ENCODE peak calls at places on chromosomes 4 and X, in five cellular contexts. One of them, this sample, is unnamed.

GRCh38 chrX:53714580-53715335 is 28.2 kb upstream of the HUWE1 start:
- DNase-seq in AG04449: no peak
- DNase-seq in dorsolateral prefrontal cortex: no peak
- DNase-seq in pancreas: no peak
- DNase-seq in HFFc6: no peak
- DNase-seq in this sample: no peak

GRCh38 chr4:15906024-15906443 is 32.5 kb downstream of the FGFBP1 start:
- DNase-seq in AG04449: no peak
- DNase-seq in dorsolateral prefrontal cortex: no peak
- DNase-seq in pancreas: no peak
- DNase-seq in HFFc6: no peak
- DNase-seq in this sample: no peak

GRCh38 chrX:10769696-10770619 is 149.6 kb upstream of the MID1 start:
- DNase-seq in AG04449: no peak
- DNase-seq in dorsolateral prefrontal cortex: no peak
- DNase-seq in pancreas: no peak
- DNase-seq in HFFc6: peak; percentile 4
- DNase-seq in this sample: no peak

GRCh38 chr4:136928957-136929411 is 603.3 kb downstream of the PCDH18 start:
- DNase-seq in AG04449: no peak
- DNase-seq in dorsolateral prefrontal cortex: no peak
- DNase-seq in pancreas: no peak
- DNase-seq in HFFc6: no peak
- DNase-seq in this sample: no peak

GRCh38 chr4:182531555-182532162 is 288.5 kb downstream of the TENM3 start:
- DNase-seq in AG04449: no peak
- DNase-seq in dorsolateral prefrontal cortex: no peak
- DNase-seq in pancreas: no peak
- DNase-seq in HFFc6: no peak
- DNase-seq in this sample: no peak

GRCh38 chrX:1853916-1854315 is 239.1 kb downstream of the ASMT start:
- DNase-seq in AG04449: no peak
- DNase-seq in dorsolateral prefrontal cortex: no peak
- DNase-seq in pancreas: no peak
- DNase-seq in HFFc6: no peak
- DNase-seq in this sample: no peak

GRCh38 chr4:61173799-61174198 is 26.3 kb upstream of the ADGRL3 start:
- DNase-seq in AG04449: no peak
- DNase-seq in dorsolateral prefrontal cortex: no peak
- DNase-seq in pancreas: no peak
- DNase-seq in HFFc6: no peak
- DNase-seq in this sample: no peak

GRCh38 chr4:10124167-10124930 is 7.8 kb upstream of the WDR1 start:
- DNase-seq in AG04449: no peak
- DNase-seq in dorsolateral prefrontal cortex: no peak
- DNase-seq in pancreas: no peak
- DNase-seq in HFFc6: no peak
- DNase-seq in this sample: no peak

GRCh38 chrX:36407886-36408285 is 488.4 kb downstream of the CFAP47 start:
- DNase-seq in AG04449: no peak
- DNase-seq in dorsolateral prefrontal cortex: no peak
- DNase-seq in pancreas: no peak
- DNase-seq in HFFc6: no peak
- DNase-seq in this sample: no peak

GRCh38 chrX:98405376-98405775 is 1521.7 kb downstream of the RPA4 start:
- DNase-seq in AG04449: no peak
- DNase-seq in dorsolateral prefrontal cortex: no peak
- DNase-seq in pancreas: no peak
- DNase-seq in HFFc6: peak; percentile 7
- DNase-seq in this sample: no peak

GRCh38 chr4:42531631-42532030 is 125.3 kb downstream of the ATP8A1 start:
- DNase-seq in AG04449: no peak
- DNase-seq in dorsolateral prefrontal cortex: no peak
- DNase-seq in pancreas: no peak
- DNase-seq in HFFc6: no peak
- DNase-seq in this sample: no peak

GRCh38 chr4:48033825-48034413 is 17.3 kb downstream of the NIPAL1 start:
- DNase-seq in AG04449: no peak
- DNase-seq in dorsolateral prefrontal cortex: no peak
- DNase-seq in pancreas: no peak
- DNase-seq in HFFc6: peak; percentile 15
- DNase-seq in this sample: no peak

GRCh38 chr4:136637071-136637777 is 895.1 kb downstream of the PCDH18 start:
- DNase-seq in AG04449: no peak
- DNase-seq in dorsolateral prefrontal cortex: no peak
- DNase-seq in pancreas: no peak
- DNase-seq in HFFc6: no peak
- DNase-seq in this sample: no peak

GRCh38 chr4:153488006-153488718 is 22.0 kb downstream of the TMEM131L start:
- DNase-seq in AG04449: no peak
- DNase-seq in dorsolateral prefrontal cortex: no peak
- DNase-seq in pancreas: no peak
- DNase-seq in HFFc6: no peak
- DNase-seq in this sample: no peak

GRCh38 chrX:53262918-53263394 is 18.4 kb downstream of the IQSEC2 start:
- DNase-seq in AG04449: no peak
- DNase-seq in dorsolateral prefrontal cortex: no peak
- DNase-seq in pancreas: no peak
- DNase-seq in HFFc6: peak; percentile 63
- DNase-seq in this sample: no peak

GRCh38 chrX:40573763-40574162 is 7.0 kb upstream of the ATP6AP2 start:
- DNase-seq in AG04449: no peak
- DNase-seq in dorsolateral prefrontal cortex: no peak
- DNase-seq in pancreas: no peak
- DNase-seq in HFFc6: no peak
- DNase-seq in this sample: no peak

GRCh38 chrX:145823132-145823531 is 5.5 kb downstream of the SLITRK2 start:
- DNase-seq in AG04449: no peak
- DNase-seq in dorsolateral prefrontal cortex: no peak
- DNase-seq in pancreas: no peak
- DNase-seq in HFFc6: no peak
- DNase-seq in this sample: no peak

GRCh38 chr4:121688261-121688660 is 8.5 kb downstream of the ANXA5 start:
- DNase-seq in AG04449: no peak
- DNase-seq in dorsolateral prefrontal cortex: no peak
- DNase-seq in pancreas: no peak
- DNase-seq in HFFc6: no peak
- DNase-seq in this sample: no peak

GRCh38 chr4:110091426-110091825 is 107.0 kb downstream of the ELOVL6 start:
- DNase-seq in AG04449: peak; percentile 34
- DNase-seq in dorsolateral prefrontal cortex: no peak
- DNase-seq in pancreas: no peak
- DNase-seq in HFFc6: peak; percentile 67
- DNase-seq in this sample: no peak

GRCh38 chr4:82569076-82569475 is 7.3 kb upstream of the TMEM150C start:
- DNase-seq in AG04449: no peak
- DNase-seq in dorsolateral prefrontal cortex: no peak
- DNase-seq in pancreas: no peak
- DNase-seq in HFFc6: no peak
- DNase-seq in this sample: no peak

GRCh38 chr4:123706961-123707360 is 310.4 kb downstream of the SPRY1 start:
- DNase-seq in AG04449: no peak
- DNase-seq in dorsolateral prefrontal cortex: no peak
- DNase-seq in pancreas: no peak
- DNase-seq in HFFc6: peak; percentile 7
- DNase-seq in this sample: no peak

GRCh38 chr4:126233483-126233882 is 918.7 kb downstream of the FAT4 start:
- DNase-seq in AG04449: no peak
- DNase-seq in dorsolateral prefrontal cortex: no peak
- DNase-seq in pancreas: no peak
- DNase-seq in HFFc6: no peak
- DNase-seq in this sample: no peak

GRCh38 chr4:116118216-116118615 is 967.2 kb downstream of the TRAM1L1 start:
- DNase-seq in AG04449: no peak
- DNase-seq in dorsolateral prefrontal cortex: no peak
- DNase-seq in pancreas: no peak
- DNase-seq in HFFc6: no peak
- DNase-seq in this sample: no peak

GRCh38 chrX:109997786-109998452 is 5.0 kb upstream of the TMEM164 start:
- DNase-seq in AG04449: no peak
- DNase-seq in dorsolateral prefrontal cortex: no peak
- DNase-seq in pancreas: no peak
- DNase-seq in HFFc6: no peak
- DNase-seq in this sample: no peak

GRCh38 chr4:26048378-26048882 is 134.4 kb downstream of the SMIM20 start:
- DNase-seq in AG04449: peak; percentile 56
- DNase-seq in dorsolateral prefrontal cortex: no peak
- DNase-seq in pancreas: no peak
- DNase-seq in HFFc6: peak; percentile 85
- DNase-seq in this sample: peak; percentile 23

GRCh38 chr4:85952518-85952917 is 407.3 kb downstream of the MAPK10 start:
- DNase-seq in AG04449: no peak
- DNase-seq in dorsolateral prefrontal cortex: no peak
- DNase-seq in pancreas: no peak
- DNase-seq in HFFc6: peak; percentile 59
- DNase-seq in this sample: no peak

GRCh38 chr4:77699731-77700210 is 94.2 kb downstream of the CXCL13 start:
- DNase-seq in AG04449: peak; percentile 55
- DNase-seq in dorsolateral prefrontal cortex: no peak
- DNase-seq in pancreas: no peak
- DNase-seq in HFFc6: peak; percentile 75
- DNase-seq in this sample: no peak
- TF ChIP-seq CTCF in AG04449: peak; percentile 34
- TF ChIP-seq CTCF in dorsolateral prefrontal cortex: no peak
- TF ChIP-seq CTCF in pancreas: no peak
- TF ChIP-seq CTCF in HFFc6: peak; percentile 42
- TF ChIP-seq CTCF in this sample: no peak

GRCh38 chr4:152454398-152455011 is 81.4 kb downstream of the FBXW7 start:
- DNase-seq in AG04449: no peak
- DNase-seq in dorsolateral prefrontal cortex: no peak
- DNase-seq in pancreas: no peak
- DNase-seq in HFFc6: peak; percentile 32
- DNase-seq in this sample: no peak
- TF ChIP-seq CTCF in AG04449: peak; percentile 29
- TF ChIP-seq CTCF in dorsolateral prefrontal cortex: peak; percentile 57
- TF ChIP-seq CTCF in pancreas: peak; percentile 49
- TF ChIP-seq CTCF in HFFc6: peak; percentile 84
- TF ChIP-seq CTCF in this sample: no peak

GRCh38 chrX:136647969-136648368 is at the start of gene CD40LG:
- DNase-seq in AG04449: no peak
- DNase-seq in dorsolateral prefrontal cortex: no peak
- DNase-seq in pancreas: no peak
- DNase-seq in HFFc6: no peak
- DNase-seq in this sample: no peak
- TF ChIP-seq CTCF in AG04449: no peak
- TF ChIP-seq CTCF in dorsolateral prefrontal cortex: no peak
- TF ChIP-seq CTCF in pancreas: no peak
- TF ChIP-seq CTCF in HFFc6: no peak
- TF ChIP-seq CTCF in this sample: no peak

GRCh38 chrX:119698835-119699234 is 5.9 kb upstream of the SEPTIN6 start:
- DNase-seq in AG04449: no peak
- DNase-seq in dorsolateral prefrontal cortex: no peak
- DNase-seq in pancreas: no peak
- DNase-seq in HFFc6: peak; percentile 61
- DNase-seq in this sample: no peak
- TF ChIP-seq CTCF in AG04449: peak; percentile 42
- TF ChIP-seq CTCF in dorsolateral prefrontal cortex: peak; percentile 27
- TF ChIP-seq CTCF in pancreas: no peak
- TF ChIP-seq CTCF in HFFc6: peak; percentile 70
- TF ChIP-seq CTCF in this sample: no peak

DNA sequence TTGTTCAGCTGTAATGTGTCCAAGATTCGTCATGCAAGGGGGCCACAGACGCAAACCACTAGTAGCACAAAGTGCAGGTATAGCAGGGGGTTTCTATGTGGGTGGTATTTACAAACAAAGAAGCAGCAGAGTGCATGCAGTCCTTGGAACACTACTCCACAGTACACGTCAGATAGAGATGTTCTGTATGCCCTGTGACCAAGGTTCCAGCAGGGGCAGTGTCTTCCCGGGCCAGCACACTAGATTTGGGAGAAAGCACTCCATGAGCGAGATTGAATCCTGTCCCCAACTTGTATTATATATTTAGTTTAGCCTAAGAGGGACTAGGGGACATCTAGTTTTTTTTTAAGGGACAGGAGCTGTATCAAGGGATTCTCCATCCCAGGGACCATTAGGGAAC is 54.4 kb upstream of the ESX1 start:
- DNase-seq in AG04449: no peak
- DNase-seq in dorsolateral prefrontal cortex: no peak
- DNase-seq in pancreas: no peak
- DNase-seq in HFFc6: no peak
- DNase-seq in this sample: no peak
- TF ChIP-seq CTCF in AG04449: peak; percentile 3
- TF ChIP-seq CTCF in dorsolateral prefrontal cortex: no peak
- TF ChIP-seq CTCF in pancreas: no peak
- TF ChIP-seq CTCF in HFFc6: peak; percentile 38
- TF ChIP-seq CTCF in this sample: no peak

DNA sequence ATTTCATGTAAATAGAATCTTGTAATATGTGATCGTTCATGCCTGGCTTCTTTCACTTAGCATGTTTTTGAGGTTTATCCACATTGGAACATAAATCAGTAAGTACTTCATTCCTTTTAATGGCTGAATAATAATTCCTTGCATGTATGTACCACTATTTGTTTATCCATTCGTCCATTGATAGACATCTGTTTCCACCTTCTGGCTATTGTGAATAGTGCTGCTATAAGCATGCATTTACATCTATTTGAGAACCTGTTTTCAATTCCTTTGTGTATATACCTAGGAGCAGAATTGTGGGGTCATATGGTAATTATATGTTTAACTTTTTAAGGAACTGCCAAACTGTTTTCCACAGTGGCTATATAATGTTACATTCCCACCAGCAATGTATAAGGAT is 356.7 kb upstream of the DIPK2B start:
- DNase-seq in AG04449: no peak
- DNase-seq in dorsolateral prefrontal cortex: no peak
- DNase-seq in pancreas: no peak
- DNase-seq in HFFc6: peak; percentile 1
- DNase-seq in this sample: no peak
- TF ChIP-seq CTCF in AG04449: no peak
- TF ChIP-seq CTCF in dorsolateral prefrontal cortex: no peak
- TF ChIP-seq CTCF in pancreas: no peak
- TF ChIP-seq CTCF in HFFc6: peak; percentile 48
- TF ChIP-seq CTCF in this sample: no peak

This sample was measured in omental fat pad.